ENCODE peak calls at places on chromosomes 3 and 15, in five cellular contexts. Z is adrenal gland, A is bronchial epithelial cell, P is endothelial cell, I is omental fat pad. U is an unnamed sample.

GRCh38 chr3:29382399-29382798 is 101.5 kb downstream of the RBMS3 start:
- DNase-seq in Z (no peak), I (no peak), P (no peak), A (no peak), U (no peak)

GRCh38 chr3:8416965-8417364 is 84.7 kb upstream of the LMCD1 start:
- DNase-seq in I (no peak), Z (peak; percentile 46), P (no peak), A (peak; percentile 44), U (no peak)

GRCh38 chr3:134681527-134681910 is 30.7 kb upstream of the KY start:
- DNase-seq in Z (no peak), I (no peak), A (no peak), P (no peak), U (no peak)

GRCh38 chr3:177307391-177307790 is 110.1 kb upstream of the TBL1XR1 start:
- DNase-seq in P (no peak), A (no peak), I (no peak), Z (no peak), U (no peak)

GRCh38 chr15:39747326-39747725 is 35.3 kb downstream of the FSIP1 start:
- DNase-seq in P (no peak), I (no peak), Z (no peak), A (peak; percentile 64), U (no peak)

GRCh38 chr15:99682455-99682854 is 50.8 kb downstream of the LYSMD4 start:
- DNase-seq in P (no peak), I (no peak), Z (no peak), A (peak; percentile 90), U (no peak)

GRCh38 chr3:16618721-16619120 is 13.5 kb upstream of the DAZL start:
- DNase-seq in P (no peak), I (no peak), A (peak; percentile 58), Z (no peak), U (no peak)

GRCh38 chr15:77773903-77774302 is 141.2 kb upstream of the LINGO1 start:
- DNase-seq in Z (no peak), A (no peak), I (no peak), P (no peak), U (no peak)

GRCh38 chr3:72427575-72427974 is 420.7 kb downstream of the SHQ1 start:
- DNase-seq in I (no peak), A (no peak), P (no peak), Z (no peak), U (no peak)

GRCh38 chr3:37071921-37072320 is 78.6 kb downstream of the MLH1 start:
- DNase-seq in Z (no peak), P (no peak), I (no peak), A (no peak), U (no peak)

GRCh38 chr15:68402432-68403160 is 29.4 kb downstream of the ITGA11 start:
- DNase-seq in I (no peak), Z (no peak), A (no peak), P (no peak), U (peak; percentile 12)

GRCh38 chr3:183579967-183580720 is 24.6 kb upstream of the KLHL6 start:
- DNase-seq in Z (peak; percentile 86), A (no peak), I (no peak), P (no peak), U (no peak)

GRCh38 chr3:170961616-170962400 is 53.4 kb upstream of the EIF5A2 start:
- DNase-seq in Z (peak; percentile 24), P (peak; percentile 15), A (peak; percentile 43), I (no peak), U (no peak)

GRCh38 chr15:32649336-32649735 is 7.8 kb downstream of the SCG5 start:
- DNase-seq in I (no peak), A (peak; percentile 37), Z (no peak), P (peak; percentile 17), U (no peak)

GRCh38 chr15:42730135-42730534 is 6.8 kb downstream of the CDAN1 start:
- DNase-seq in I (no peak), A (no peak), P (no peak), Z (no peak), U (no peak)

GRCh38 chr3:29922990-29923746 is 642.3 kb downstream of the RBMS3 start:
- DNase-seq in Z (peak; percentile 4), I (no peak), A (peak; percentile 92), P (peak; percentile 41), U (no peak)

GRCh38 chr3:171804618-171805389 is 5.5 kb downstream of the PLD1 start:
- DNase-seq in P (no peak), Z (peak; percentile 43), I (no peak), A (no peak), U (no peak)

GRCh38 chr15:69222002-69222474 is 61.6 kb downstream of the GLCE start:
- DNase-seq in P (no peak), I (no peak), A (no peak), Z (no peak), U (no peak)

GRCh38 chr3:72246685-72247084 is 461.7 kb upstream of the PROK2 start:
- DNase-seq in P (no peak), A (no peak), I (no peak), Z (no peak), U (no peak)

GRCh38 chr3:24149032-24149431 is 203.9 kb downstream of the NR1D2 start:
- DNase-seq in A (no peak), I (no peak), Z (no peak), P (peak; percentile 13), U (no peak)

GRCh38 chr3:65927576-65927975 is 111.1 kb downstream of the MAGI1 start:
- DNase-seq in P (no peak), A (peak; percentile 69), I (no peak), Z (no peak), U (no peak)

GRCh38 chr15:48493084-48493762 is 152.3 kb downstream of the FBN1 start:
- DNase-seq in Z (no peak), A (peak; percentile 36), P (no peak), I (no peak), U (no peak)

GRCh38 chr15:90001062-90001682 is at the start of gene ZNF710:
- DNase-seq in P (peak; percentile 37), I (no peak), A (peak; percentile 30), Z (peak; percentile 62), U (no peak)

GRCh38 chr15:30023798-30024295 is 58.9 kb upstream of the GOLGA8J start:
- DNase-seq in A (peak; percentile 13), Z (no peak), I (no peak), P (no peak), U (no peak)

GRCh38 chr3:142609136-142609535 is 12.9 kb downstream of the PLS1 start:
- DNase-seq in P (no peak), Z (no peak), I (no peak), A (no peak), U (no peak)

GRCh38 chr3:139326707-139327106 is 17.1 kb upstream of the MRPS22 start:
- DNase-seq in A (no peak), I (no peak), Z (no peak), P (no peak), U (no peak)

GRCh38 chr15:65083262-65083701 is 6.7 kb downstream of the KBTBD13 start:
- DNase-seq in I (no peak), P (no peak), Z (no peak), A (no peak), U (no peak)

GRCh38 chr15:68258684-68259083 is 18.9 kb upstream of the FEM1B start:
- DNase-seq in P (no peak), A (peak; percentile 44), Z (peak; percentile 10), I (no peak), U (no peak)

GRCh38 chr15:65363306-65363705 is 14.5 kb downstream of the IGDCC3 start:
- DNase-seq in P (no peak), I (no peak), Z (no peak), A (no peak), U (no peak)

GRCh38 chr3:52246264-52246620 is 683 bp downstream of the PPM1M start:
- DNase-seq in Z (no peak), P (no peak), I (no peak), A (no peak), U (peak; percentile 15)

GRCh38 chr3:98359250-98359649 is 5.6 kb downstream of the OR5K4 start:
- DNase-seq in I (no peak), A (no peak), Z (no peak), P (no peak), U (no peak)

GRCh38 chr3:117217837-117218236 is 508.3 kb downstream of the TUSC7 start:
- DNase-seq in P (no peak), A (no peak), Z (no peak), I (no peak), U (no peak)

GRCh38 chr3:50708620-50709019 is 33.9 kb downstream of the DOCK3 start:
- DNase-seq in I (no peak), A (no peak), P (no peak), Z (peak; percentile 35), U (no peak)
- TF ChIP-seq CTCF in I (no peak), A (no peak), P (no peak), Z (no peak), U (no peak)

DNA sequence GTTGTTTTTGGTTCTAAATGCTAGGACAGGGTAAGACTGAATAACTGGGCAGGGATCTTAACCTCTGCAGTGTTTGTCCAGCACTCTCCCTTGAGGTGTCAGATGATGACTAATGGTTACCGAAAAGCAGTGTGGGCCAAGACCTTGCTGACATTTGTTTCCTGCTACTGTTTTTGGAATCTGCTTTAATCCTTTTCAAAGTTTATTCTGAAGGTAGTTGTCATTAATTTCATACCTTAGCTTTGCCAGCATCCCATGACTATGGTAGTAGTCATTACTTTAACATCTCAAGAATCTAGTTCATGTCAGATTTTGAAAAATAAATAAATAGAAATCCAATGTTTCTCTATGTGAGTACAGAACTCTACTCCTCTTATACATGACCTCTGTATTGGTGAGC is 117.0 kb downstream of the P3H2 start:
- DNase-seq in I (no peak), Z (peak; percentile 65), A (peak; percentile 84), P (no peak), U (no peak)
- TF ChIP-seq CTCF in I (no peak), Z (no peak), A (no peak), P (no peak), U (no peak)

DNA sequence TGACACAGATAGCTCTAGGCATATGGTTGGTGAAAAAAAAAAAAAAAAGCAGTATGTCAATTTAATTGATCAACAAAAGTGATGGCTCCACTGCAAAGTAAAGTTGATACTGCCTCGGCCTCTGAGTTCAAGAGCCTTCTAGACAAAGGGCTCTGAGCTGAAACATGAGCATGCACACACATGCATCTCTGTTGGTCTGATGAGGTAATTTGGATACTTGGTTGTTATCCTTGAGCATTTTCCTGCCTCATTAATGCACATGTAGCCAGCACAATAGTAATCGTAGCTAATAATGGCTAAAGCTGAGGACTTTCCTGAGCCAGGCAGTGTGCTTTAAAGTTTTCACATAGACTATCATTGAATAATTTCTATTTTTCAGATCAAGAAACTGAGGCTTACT is 21.3 kb upstream of the UBE2Q2 start:
- DNase-seq in Z (no peak), I (no peak), P (no peak), A (peak; percentile 70), U (no peak)
- TF ChIP-seq CTCF in Z (no peak), I (no peak), P (no peak), A (no peak), U (no peak)

GRCh38 chr3:147384210-147385058 is 21.9 kb downstream of the ZIC4 start:
- DNase-seq in A (no peak), Z (no peak), I (no peak), P (peak; percentile 69), U (no peak)
- TF ChIP-seq CTCF in A (no peak), Z (no peak), I (no peak), P (peak; percentile 56), U (no peak)

U was measured in natural killer cell.